ENCODE peak calls at places on chromosomes 13 and 19, in ten cellular contexts. T, Y, H, I, R, A, W, O, U and V are unnamed samples.

GRCh38 chr19:44607049-44607448 is 6.3 kb upstream of the IGSF23 start:
- DNase-seq in H (no peak), T (no peak), W (no peak), I (no peak), O (no peak), Y (no peak), R (no peak), A (no peak), U (no peak), V (no peak)

GRCh38 chr13:79749985-79750551 is 269.1 kb downstream of the NDFIP2 start:
- DNase-seq in R (peak; percentile 60), Y (no peak), T (no peak), O (no peak), I (no peak), A (no peak), U (no peak), H (peak; percentile 93), W (no peak), V (peak; percentile 34)

GRCh38 chr19:4267101-4267900 is 11.8 kb upstream of the SHD start:
- DNase-seq in T (peak; percentile 75), Y (peak; percentile 63), I (peak; percentile 58), H (no peak), R (peak; percentile 29), O (peak; percentile 89), A (peak; percentile 61), W (no peak), U (peak; percentile 85), V (peak; percentile 68)

GRCh38 chr19:572140-572890 is at the start of gene BSG:
- DNase-seq in T (peak; percentile 94), H (peak; percentile 99), O (peak; percentile 99), Y (peak; percentile 99), R (peak; percentile 98), U (peak; percentile 100), A (peak; percentile 96), I (peak; percentile 82), W (peak; percentile 99), V (peak; percentile 99)

GRCh38 chr13:47433461-47434005 is 536.7 kb upstream of the HTR2A start:
- DNase-seq in U (no peak), I (no peak), H (no peak), T (no peak), O (no peak), Y (no peak), A (no peak), R (no peak), W (no peak), V (no peak)

GRCh38 chr13:80235131-80235530 is 105.8 kb downstream of the SPRY2 start:
- DNase-seq in I (no peak), T (no peak), R (no peak), Y (no peak), H (no peak), A (no peak), W (no peak), O (no peak), U (no peak), V (no peak)

GRCh38 chr13:66225071-66225470 is 1005.1 kb downstream of the PCDH9 start:
- DNase-seq in I (no peak), A (peak; percentile 15), O (no peak), Y (no peak), U (no peak), R (no peak), W (no peak), H (no peak), T (no peak), V (no peak)

GRCh38 chr13:37735293-37735692 is 134.3 kb downstream of the TRPC4 start:
- DNase-seq in R (no peak), W (no peak), Y (no peak), I (no peak), H (no peak), U (no peak), T (no peak), A (no peak), O (no peak), V (no peak)

DNA sequence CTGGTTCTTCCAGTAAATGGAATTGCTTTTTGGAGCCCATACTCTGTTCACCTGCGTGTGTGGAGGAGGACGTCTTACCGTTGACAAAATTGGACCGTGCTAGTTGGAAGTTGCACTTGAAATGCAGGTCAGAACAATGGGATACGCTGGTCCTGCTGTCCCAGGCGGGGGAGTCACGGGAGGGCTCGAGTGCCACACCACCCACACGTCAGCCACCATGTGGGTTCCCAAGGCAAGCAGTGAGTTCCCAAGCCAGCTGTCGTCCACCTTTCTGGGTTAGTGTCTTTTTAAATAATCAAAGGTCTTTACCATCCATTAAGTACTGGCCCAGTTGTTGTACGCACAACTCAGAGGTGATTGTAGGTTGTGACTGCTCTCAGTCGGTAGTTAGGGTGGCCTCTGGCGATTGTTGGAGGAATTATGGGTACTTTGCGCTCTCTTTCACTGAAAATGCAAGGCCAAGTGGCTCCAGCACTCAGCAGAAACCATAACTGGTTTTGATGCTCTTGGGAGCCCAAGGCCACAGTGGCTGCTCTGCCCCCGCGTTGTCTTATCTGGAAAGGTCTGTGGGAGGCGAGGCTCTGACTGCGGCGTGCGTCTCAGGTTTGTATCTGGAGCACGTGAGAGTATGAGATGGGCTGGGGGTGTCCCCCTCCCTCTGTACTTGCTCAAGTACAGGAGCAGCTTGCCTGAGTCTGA is 14.2 kb downstream of the ATP11A start:
- DNase-seq in R (no peak), U (peak; percentile 61), O (no peak), Y (no peak), A (no peak), W (no peak), H (peak; percentile 44), T (no peak), I (no peak), V (peak; percentile 3)
- H3K27ac ChIP-seq in R (no peak overlapping the region), U (no peak overlapping the region), O (no peak overlapping the region), Y (peak overlapping the region; percentile 46), A (no peak overlapping the region), W (no peak overlapping the region), H (no peak overlapping the region), T (no peak overlapping the region), I (no peak overlapping the region), V (no peak overlapping the region)

DNA sequence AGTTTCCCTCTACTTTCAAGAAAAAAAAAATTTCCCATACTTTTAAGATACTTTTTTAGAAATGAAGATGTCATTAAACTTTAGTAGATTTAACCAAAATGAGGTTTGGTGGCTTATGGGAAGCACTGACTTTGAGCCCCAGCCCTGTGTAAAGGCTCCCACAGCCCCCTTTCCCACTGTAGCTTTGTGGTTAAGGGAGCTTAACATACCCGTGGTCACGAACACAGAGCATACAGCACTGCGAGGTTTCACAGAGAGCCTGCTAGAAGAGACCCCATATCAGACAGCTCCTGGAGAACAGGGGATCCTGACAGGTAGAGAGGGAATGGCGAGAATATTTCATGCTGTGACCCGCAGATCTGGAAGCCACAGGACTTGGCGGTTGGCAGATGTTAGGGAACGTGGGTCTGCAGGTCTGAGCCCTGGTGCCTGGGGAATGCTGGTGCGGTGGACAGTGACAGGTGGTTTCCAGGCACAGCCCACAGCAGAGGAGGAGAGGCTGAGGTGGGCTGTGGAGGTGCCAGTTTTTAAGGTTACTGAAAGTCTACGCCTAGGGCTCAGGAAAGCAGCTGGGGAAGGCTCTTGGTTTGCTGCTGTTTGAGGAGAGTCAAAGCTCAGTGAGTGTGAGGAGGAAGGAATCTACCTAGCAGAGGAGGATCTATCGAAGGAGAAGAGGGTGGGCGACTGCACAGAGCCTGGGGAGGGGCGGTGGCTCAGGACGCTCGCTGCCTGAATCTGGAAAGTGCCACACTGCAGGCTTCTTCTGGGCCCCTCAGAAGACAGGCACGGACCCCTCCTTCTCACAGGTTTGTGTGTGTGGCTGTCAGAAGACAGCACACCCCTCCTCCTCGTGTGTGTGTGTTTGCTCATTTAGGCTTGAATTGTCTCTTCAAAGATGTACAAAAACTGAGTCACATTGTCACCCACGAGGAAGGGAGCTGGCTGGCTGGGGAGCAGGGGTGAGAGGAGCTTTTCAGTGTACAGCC is 49.9 kb downstream of the SLC7A9 start:
- DNase-seq in Y (no peak), W (no peak), H (peak; percentile 32), O (no peak), R (no peak), T (no peak), A (no peak), I (no peak), U (no peak), V (no peak)
- TF ChIP-seq POLR2AphosphoS5 in Y (no peak), W (no peak), H (no peak), O (no peak), R (no peak), T (no peak), A (no peak), I (no peak), U (no peak), V (no peak)

GRCh38 chr19:1587872-1588271 is 4.8 kb downstream of the MBD3 start:
- DNase-seq in A (no peak), H (no peak), Y (no peak), R (no peak), U (no peak), O (no peak), I (no peak), W (no peak), T (no peak), V (no peak)

GRCh38 chr19:1592023-1592754 is 476 bp downstream of the MBD3 start:
- DNase-seq in W (peak; percentile 90), T (peak; percentile 72), R (peak; percentile 70), O (peak; percentile 96), A (peak; percentile 86), I (no peak), Y (peak; percentile 89), H (peak; percentile 93), U (peak; percentile 96), V (peak; percentile 90)

GRCh38 chr19:1591421-1592022 is 1.1 kb downstream of the MBD3 start:
- DNase-seq in O (peak; percentile 57), Y (no peak), R (no peak), H (no peak), W (no peak), A (no peak), U (no peak), I (no peak), T (no peak), V (no peak)

GRCh38 chr19:1592755-1593628 is at the start of gene MBD3:
- DNase-seq in A (peak; percentile 84), R (peak; percentile 92), H (peak; percentile 96), O (peak; percentile 100), W (peak; percentile 95), T (peak; percentile 84), I (no peak), Y (peak; percentile 95), U (peak; percentile 96), V (peak; percentile 94)

DNA sequence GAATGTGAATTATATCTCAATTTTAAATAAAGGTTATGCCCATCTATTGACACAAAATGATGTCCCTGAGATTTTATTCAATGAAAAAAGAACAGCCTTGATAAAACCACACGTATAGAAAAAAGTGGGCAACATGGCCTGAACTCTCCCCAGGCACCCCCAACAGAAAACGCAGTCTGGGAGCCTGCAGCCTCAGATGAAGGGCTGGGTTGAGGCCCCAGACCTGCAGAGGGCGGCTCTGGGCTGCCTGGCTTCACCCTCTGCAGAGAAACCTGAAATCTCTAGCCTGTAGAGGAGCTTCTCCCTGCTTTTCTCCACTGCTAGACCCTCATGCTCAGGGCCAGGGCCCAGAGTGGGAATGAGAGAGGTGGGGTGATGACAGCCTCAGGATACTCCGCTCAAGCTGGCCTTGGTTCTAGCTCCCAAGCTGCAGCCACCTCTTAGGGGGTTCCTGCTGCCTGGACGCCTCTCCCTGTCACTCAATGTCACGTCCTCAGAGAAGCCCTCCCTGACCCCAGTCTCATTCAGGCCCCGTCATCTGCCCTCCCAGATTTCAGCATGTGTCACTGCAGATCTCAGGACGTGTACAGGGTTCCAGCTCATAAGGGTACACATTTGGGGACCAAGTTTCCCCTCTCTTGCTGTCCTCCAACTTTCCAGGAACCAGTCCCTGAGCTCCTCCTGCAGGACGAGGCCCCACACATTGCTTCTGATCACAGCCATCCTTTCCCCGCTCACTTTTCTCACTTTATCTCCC is 1.8 kb downstream of the MBD3 start:
- DNase-seq in U (no peak), A (no peak), Y (no peak), I (no peak), T (no peak), R (no peak), W (no peak), O (peak; percentile 74), H (no peak), V (peak; percentile 32)
- H3K27ac ChIP-seq in U (no peak overlapping the region), A (peak overlapping the region; percentile 99), Y (peak overlapping the region; percentile 92), I (peak overlapping the region; percentile 95), T (peak overlapping the region; percentile 100), R (no peak overlapping the region), W (peak overlapping the region; percentile 98), O (peak overlapping the region; percentile 82), H (peak overlapping the region; percentile 98), V (peak overlapping the region; percentile 97)

GRCh38 chr13:45662122-45662521 is 40.0 kb upstream of the CBY2 start:
- DNase-seq in A (no peak), I (no peak), R (no peak), T (no peak), W (no peak), H (no peak), O (no peak), Y (no peak), U (no peak), V (no peak)
- TF ChIP-seq POLR2AphosphoS5 in A (no peak), I (no peak), R (no peak), T (no peak), W (no peak), H (no peak), O (no peak), Y (no peak), U (no peak), V (no peak)